ENCODE peak calls at places on chromosomes 11 and 22, in four cellular contexts. One of them, this sample, is unnamed.

GRCh38 chr22:47086596-47087248 is 324.3 kb downstream of the TBC1D22A start:
- DNase-seq in epithelial cell of esophagus: no peak
- DNase-seq in naive thymus-derived CD8-positive, alpha-beta T cell: no peak
- DNase-seq in caudate nucleus: no peak
- DNase-seq in this sample: no peak

GRCh38 chr11:44805596-44805995 is 78.8 kb downstream of the TSPAN18 start:
- DNase-seq in caudate nucleus: no peak
- DNase-seq in epithelial cell of esophagus: no peak
- DNase-seq in naive thymus-derived CD8-positive, alpha-beta T cell: no peak
- DNase-seq in this sample: no peak

GRCh38 chr22:21802056-21802455 is 65.4 kb downstream of the MAPK1 start:
- DNase-seq in epithelial cell of esophagus: no peak
- DNase-seq in caudate nucleus: no peak
- DNase-seq in naive thymus-derived CD8-positive, alpha-beta T cell: no peak
- DNase-seq in this sample: no peak

GRCh38 chr11:19574916-19575315 is 137.7 kb upstream of the NAV2 start:
- DNase-seq in epithelial cell of esophagus: no peak
- DNase-seq in caudate nucleus: no peak
- DNase-seq in naive thymus-derived CD8-positive, alpha-beta T cell: no peak
- DNase-seq in this sample: no peak

GRCh38 chr22:28907311-28908008 is 24.1 kb downstream of the ZNRF3 start:
- DNase-seq in naive thymus-derived CD8-positive, alpha-beta T cell: no peak
- DNase-seq in epithelial cell of esophagus: no peak
- DNase-seq in caudate nucleus: no peak
- DNase-seq in this sample: no peak

GRCh38 chr22:37930270-37930951 is 23.0 kb downstream of the C22orf23 start:
- DNase-seq in caudate nucleus: no peak
- DNase-seq in naive thymus-derived CD8-positive, alpha-beta T cell: no peak
- DNase-seq in epithelial cell of esophagus: no peak
- DNase-seq in this sample: peak

GRCh38 chr22:41910050-41910598 is 4.8 kb downstream of the SHISA8 start:
- DNase-seq in caudate nucleus: no peak
- DNase-seq in epithelial cell of esophagus: peak
- DNase-seq in naive thymus-derived CD8-positive, alpha-beta T cell: no peak
- DNase-seq in this sample: no peak

GRCh38 chr11:77672276-77672675 is 34.7 kb upstream of the CLNS1A start:
- DNase-seq in caudate nucleus: no peak
- DNase-seq in naive thymus-derived CD8-positive, alpha-beta T cell: no peak
- DNase-seq in epithelial cell of esophagus: no peak
- DNase-seq in this sample: no peak

GRCh38 chr22:38104084-38104483 is 6.4 kb downstream of the BAIAP2L2 start:
- DNase-seq in epithelial cell of esophagus: no peak
- DNase-seq in caudate nucleus: no peak
- DNase-seq in naive thymus-derived CD8-positive, alpha-beta T cell: no peak
- DNase-seq in this sample: no peak

GRCh38 chr11:101706541-101706940 is 122.7 kb upstream of the TRPC6 start:
- DNase-seq in naive thymus-derived CD8-positive, alpha-beta T cell: no peak
- DNase-seq in caudate nucleus: no peak
- DNase-seq in epithelial cell of esophagus: peak
- DNase-seq in this sample: peak

GRCh38 chr22:19357270-19358105 is 66.0 kb upstream of the CLTCL1 start:
- DNase-seq in caudate nucleus: no peak
- DNase-seq in epithelial cell of esophagus: no peak
- DNase-seq in naive thymus-derived CD8-positive, alpha-beta T cell: no peak
- DNase-seq in this sample: peak

GRCh38 chr11:25794804-25795203 is 537.1 kb upstream of the ANO3 start:
- DNase-seq in naive thymus-derived CD8-positive, alpha-beta T cell: no peak
- DNase-seq in caudate nucleus: no peak
- DNase-seq in epithelial cell of esophagus: no peak
- DNase-seq in this sample: no peak

GRCh38 chr22:40340044-40340443 is 6.3 kb upstream of the ADSL start:
- DNase-seq in caudate nucleus: no peak
- DNase-seq in naive thymus-derived CD8-positive, alpha-beta T cell: no peak
- DNase-seq in epithelial cell of esophagus: no peak
- DNase-seq in this sample: no peak

GRCh38 chr22:30250713-30251267 is 4.2 kb upstream of the LIF start:
- DNase-seq in caudate nucleus: no peak
- DNase-seq in epithelial cell of esophagus: peak
- DNase-seq in naive thymus-derived CD8-positive, alpha-beta T cell: no peak
- DNase-seq in this sample: peak

GRCh38 chr22:49975543-49976389 is 15.2 kb downstream of the PIM3 start:
- DNase-seq in caudate nucleus: no peak
- DNase-seq in epithelial cell of esophagus: no peak
- DNase-seq in naive thymus-derived CD8-positive, alpha-beta T cell: no peak
- DNase-seq in this sample: no peak

GRCh38 chr22:28674121-28674563 is 5.5 kb downstream of the TTC28 start:
- DNase-seq in caudate nucleus: no peak
- DNase-seq in epithelial cell of esophagus: no peak
- DNase-seq in naive thymus-derived CD8-positive, alpha-beta T cell: peak
- DNase-seq in this sample: peak

GRCh38 chr22:19942071-19942885 is 660 bp upstream of the TXNRD2 start:
- DNase-seq in epithelial cell of esophagus: no peak
- DNase-seq in caudate nucleus: no peak
- DNase-seq in naive thymus-derived CD8-positive, alpha-beta T cell: no peak
- DNase-seq in this sample: no peak

GRCh38 chr11:70025308-70025707 is 52.8 kb upstream of the ANO1 start:
- DNase-seq in naive thymus-derived CD8-positive, alpha-beta T cell: no peak
- DNase-seq in epithelial cell of esophagus: no peak
- DNase-seq in caudate nucleus: no peak
- DNase-seq in this sample: no peak

GRCh38 chr11:67468056-67468455 is 995 bp downstream of the TMEM134 start:
- DNase-seq in caudate nucleus: peak
- DNase-seq in epithelial cell of esophagus: peak
- DNase-seq in naive thymus-derived CD8-positive, alpha-beta T cell: no peak
- DNase-seq in this sample: no peak

GRCh38 chr11:119751281-119752060 is 22.5 kb upstream of the NECTIN1 start:
- DNase-seq in naive thymus-derived CD8-positive, alpha-beta T cell: peak
- DNase-seq in epithelial cell of esophagus: no peak
- DNase-seq in caudate nucleus: no peak
- DNase-seq in this sample: no peak

GRCh38 chr11:62169448-62169847 is 20.6 kb upstream of the SCGB1D1 start:
- DNase-seq in epithelial cell of esophagus: no peak
- DNase-seq in caudate nucleus: no peak
- DNase-seq in naive thymus-derived CD8-positive, alpha-beta T cell: no peak
- DNase-seq in this sample: no peak

GRCh38 chr22:50010676-50011446 is 1.7 kb downstream of the IL17REL start:
- DNase-seq in epithelial cell of esophagus: no peak
- DNase-seq in caudate nucleus: no peak
- DNase-seq in naive thymus-derived CD8-positive, alpha-beta T cell: peak
- DNase-seq in this sample: no peak

GRCh38 chr11:134640536-134640935 is 228.5 kb upstream of the B3GAT1 start:
- DNase-seq in epithelial cell of esophagus: no peak
- DNase-seq in caudate nucleus: no peak
- DNase-seq in naive thymus-derived CD8-positive, alpha-beta T cell: no peak
- DNase-seq in this sample: no peak

GRCh38 chr11:8297781-8298440 is 34.2 kb upstream of the LMO1 start:
- DNase-seq in epithelial cell of esophagus: no peak
- DNase-seq in naive thymus-derived CD8-positive, alpha-beta T cell: no peak
- DNase-seq in caudate nucleus: no peak
- DNase-seq in this sample: no peak

GRCh38 chr11:47524200-47524874 is 28.6 kb downstream of the CELF1 start:
- DNase-seq in naive thymus-derived CD8-positive, alpha-beta T cell: peak
- DNase-seq in epithelial cell of esophagus: peak
- DNase-seq in caudate nucleus: peak
- DNase-seq in this sample: no peak

GRCh38 chr11:110000045-110000502 is 93.1 kb upstream of the ZC3H12C start:
- DNase-seq in naive thymus-derived CD8-positive, alpha-beta T cell: no peak
- DNase-seq in caudate nucleus: no peak
- DNase-seq in epithelial cell of esophagus: peak
- DNase-seq in this sample: peak

GRCh38 chr11:129308241-129308865 is 67.3 kb upstream of the BARX2 start:
- DNase-seq in naive thymus-derived CD8-positive, alpha-beta T cell: no peak
- DNase-seq in epithelial cell of esophagus: no peak
- DNase-seq in caudate nucleus: no peak
- DNase-seq in this sample: no peak

GRCh38 chr11:46916669-46917108 is 1.7 kb downstream of the LRP4 start:
- DNase-seq in epithelial cell of esophagus: peak
- DNase-seq in caudate nucleus: peak
- DNase-seq in naive thymus-derived CD8-positive, alpha-beta T cell: no peak
- DNase-seq in this sample: peak

GRCh38 chr22:23282089-23282501 is 101.8 kb downstream of the BCR start:
- DNase-seq in caudate nucleus: peak
- DNase-seq in epithelial cell of esophagus: peak
- DNase-seq in naive thymus-derived CD8-positive, alpha-beta T cell: peak
- DNase-seq in this sample: peak

GRCh38 chr22:19904881-19905618 is 36.5 kb upstream of the COMT start:
- DNase-seq in caudate nucleus: no peak
- DNase-seq in naive thymus-derived CD8-positive, alpha-beta T cell: no peak
- DNase-seq in epithelial cell of esophagus: no peak
- DNase-seq in this sample: peak

GRCh38 chr11:14537134-14537599 is 17.0 kb upstream of the PSMA1 start:
- DNase-seq in epithelial cell of esophagus: peak
- DNase-seq in naive thymus-derived CD8-positive, alpha-beta T cell: peak
- DNase-seq in caudate nucleus: no peak
- DNase-seq in this sample: peak

GRCh38 chr11:65423516-65424199 is 1.1 kb downstream of the NEAT1 start:
- DNase-seq in caudate nucleus: no peak
- DNase-seq in epithelial cell of esophagus: peak
- DNase-seq in naive thymus-derived CD8-positive, alpha-beta T cell: peak
- DNase-seq in this sample: peak

GRCh38 chr22:21865041-21865440 is 2.4 kb downstream of the MAPK1 start:
- DNase-seq in epithelial cell of esophagus: peak
- DNase-seq in naive thymus-derived CD8-positive, alpha-beta T cell: no peak
- DNase-seq in caudate nucleus: no peak
- DNase-seq in this sample: peak

GRCh38 chr22:43925433-43926348 is 2.1 kb downstream of the PNPLA3 start:
- DNase-seq in caudate nucleus: no peak
- DNase-seq in epithelial cell of esophagus: peak
- DNase-seq in naive thymus-derived CD8-positive, alpha-beta T cell: no peak
- DNase-seq in this sample: peak

GRCh38 chr22:23183107-23183698 is 2.9 kb downstream of the BCR start:
- DNase-seq in epithelial cell of esophagus: peak
- DNase-seq in caudate nucleus: peak
- DNase-seq in naive thymus-derived CD8-positive, alpha-beta T cell: no peak
- DNase-seq in this sample: peak

GRCh38 chr22:19218541-19219233 is 40.2 kb upstream of the SLC25A1 start:
- DNase-seq in naive thymus-derived CD8-positive, alpha-beta T cell: no peak
- DNase-seq in epithelial cell of esophagus: no peak
- DNase-seq in caudate nucleus: no peak
- DNase-seq in this sample: no peak

GRCh38 chr22:36052505-36052941 is 23.9 kb upstream of the RBFOX2 start:
- DNase-seq in epithelial cell of esophagus: peak
- DNase-seq in naive thymus-derived CD8-positive, alpha-beta T cell: no peak
- DNase-seq in caudate nucleus: no peak
- DNase-seq in this sample: peak

GRCh38 chr11:76634934-76635333 is 35.6 kb downstream of the LRRC32 start:
- DNase-seq in naive thymus-derived CD8-positive, alpha-beta T cell: no peak
- DNase-seq in epithelial cell of esophagus: no peak
- DNase-seq in caudate nucleus: no peak
- DNase-seq in this sample: no peak

This sample was measured in SJSA1.